ENCODE peak calls at places on chromosomes 12 and 14, in nine cellular contexts. Y is stomach; D is activated B cell treated with CpG ODN at 0.5 μM for 24 hours; L is glutamatergic neuron; H is T-helper 1 cell; P is NCI-H510A treated with DMSO at 0.1 percent for 48 hours; I is mucosa of descending colon; M is bronchial epithelial cell; Z is naive thymus-derived CD8-positive, alpha-beta T cell. G is an unnamed sample.
A peak's percentile ranks its signal among the peaks of the same experiment; 100 is the strongest.

GRCh38 chr12:110316861-110317260 is 35.8 kb downstream of the ATP2A2 start:
- DNase-seq in Y (no peak), D (no peak), L (no peak), H (no peak), P (no peak), I (no peak), M (no peak), Z (no peak), G (peak; percentile 38)

GRCh38 chr14:78202976-78203375 is 32.8 kb downstream of the NRXN3 start:
- DNase-seq in Y (no peak), D (no peak), L (no peak), H (no peak), P (peak; percentile 6), I (no peak), M (peak; percentile 98), Z (no peak), G (no peak)

GRCh38 chr14:96104469-96105057 is 65.4 kb downstream of the C14orf132 start:
- DNase-seq in Y (peak; percentile 71), D (no peak), L (no peak), H (no peak), P (peak; percentile 90), I (peak; percentile 81), M (peak; percentile 86), Z (no peak), G (peak; percentile 97)

GRCh38 chr14:78848234-78848820 is 678.2 kb downstream of the NRXN3 start:
- DNase-seq in Y (peak; percentile 27), D (no peak), L (peak; percentile 60), H (no peak), P (peak; percentile 77), I (peak; percentile 27), M (peak; percentile 50), Z (no peak), G (peak; percentile 71)

GRCh38 chr12:123761841-123762714 is at the start of gene DNAH10:
- DNase-seq in Y (no peak), D (peak; percentile 61), L (peak; percentile 86), H (no peak), P (peak; percentile 52), I (peak; percentile 38), M (no peak), Z (no peak), G (no peak)

GRCh38 chr14:21112267-21112666 is 11.4 kb downstream of the TMEM253 start:
- DNase-seq in Y (no peak), D (no peak), L (no peak), H (no peak), P (no peak), I (no peak), M (no peak), Z (no peak), G (no peak)

GRCh38 chr14:22113401-22113800 is 439.8 kb upstream of the OR4E1 start:
- DNase-seq in Y (no peak), D (no peak), L (no peak), H (no peak), P (no peak), I (no peak), M (no peak), Z (peak; percentile 50), G (no peak)

GRCh38 chr12:14774944-14775651 is 28.2 kb downstream of the WBP11 start:
- DNase-seq in Y (peak; percentile 56), D (peak; percentile 34), L (peak; percentile 29), H (peak; percentile 14), P (no peak), I (peak; percentile 63), M (peak; percentile 76), Z (no peak), G (peak; percentile 70)

GRCh38 chr12:85036736-85037135 is 585 bp downstream of the LRRIQ1 start:
- DNase-seq in Y (no peak), D (no peak), L (no peak), H (no peak), P (peak; percentile 17), I (no peak), M (no peak), Z (no peak), G (no peak)

GRCh38 chr14:68379510-68380303 is 413.2 kb downstream of the ZFP36L1 start:
- DNase-seq in Y (no peak), D (no peak), L (no peak), H (no peak), P (peak; percentile 35), I (peak; percentile 82), M (no peak), Z (peak; percentile 70), G (no peak)

GRCh38 chr12:73731658-73732057 is 806.0 kb upstream of the ATXN7L3B start:
- DNase-seq in Y (no peak), D (no peak), L (no peak), H (no peak), P (no peak), I (no peak), M (no peak), Z (no peak), G (no peak)

G was measured in MCF 10A.